ENCODE peak calls at places on chromosomes 7 and 10, in nine cellular contexts. Y is neuronal stem cell; M is CD8-positive, alpha-beta memory T cell; O is ascending aorta; P is HCT116; C is HepG2; F is sigmoid colon; N is stomach; A is fibroblast of the aortic adventitia. H is an unnamed sample.

GRCh38 chr10:79023489-79024162 is 45.1 kb upstream of the ZMIZ1 start:
- DNase-seq in A (no peak), P (no peak), O (no peak), C (no peak), M (peak), F (peak), Y (no peak), N (no peak), H (no peak)

GRCh38 chr10:91974960-91975359 is 51.4 kb downstream of the BTAF1 start:
- DNase-seq in M (no peak), C (no peak), Y (no peak), A (peak), N (no peak), F (no peak), O (no peak), P (no peak), H (peak)

GRCh38 chr7:74138945-74139843 is 35.0 kb upstream of the EIF4H start:
- DNase-seq in A (no peak), F (no peak), M (no peak), Y (no peak), O (no peak), N (no peak), C (no peak), P (no peak), H (no peak)

GRCh38 chr7:30851651-30852359 is 59.8 kb upstream of the AQP1 start:
- DNase-seq in C (no peak), A (peak), Y (no peak), N (no peak), M (no peak), P (no peak), O (peak), F (peak), H (no peak)

GRCh38 chr10:104084482-104085142 is 1.1 kb downstream of the COL17A1 start:
- DNase-seq in P (no peak), Y (no peak), M (no peak), A (no peak), N (no peak), C (no peak), O (no peak), F (no peak), H (no peak)

GRCh38 chr10:97407211-97407951 is 6.2 kb upstream of the RRP12 start:
- DNase-seq in N (peak), P (peak), Y (peak), O (no peak), C (peak), F (peak), A (peak), M (peak), H (peak)

GRCh38 chr7:100503350-100503735 is 19.6 kb downstream of the NYAP1 start:
- DNase-seq in O (no peak), F (no peak), P (peak), A (peak), N (no peak), Y (no peak), M (no peak), C (peak), H (no peak)

GRCh38 chr10:87850742-87851205 is 12.6 kb downstream of the KLLN start:
- DNase-seq in A (peak), C (peak), Y (peak), P (no peak), O (no peak), N (peak), F (peak), M (peak), H (peak)

GRCh38 chr7:117019786-117020604 is 66.7 kb downstream of the ST7 start:
- DNase-seq in C (no peak), N (peak), M (no peak), Y (peak), A (peak), P (peak), F (peak), O (peak), H (peak)

GRCh38 chr10:17735166-17735941 is 16.6 kb upstream of the TMEM236 start:
- DNase-seq in A (peak), O (peak), C (no peak), N (peak), F (no peak), Y (no peak), P (no peak), M (no peak), H (no peak)

GRCh38 chr10:30850776-30851175 is 180.9 kb downstream of the ZNF438 start:
- DNase-seq in F (no peak), C (no peak), A (no peak), Y (no peak), M (no peak), O (no peak), P (no peak), N (no peak), H (no peak)

GRCh38 chr7:104453190-104453589 is 124.8 kb downstream of the LHFPL3 start:
- DNase-seq in M (no peak), F (no peak), P (no peak), C (no peak), N (no peak), O (no peak), A (no peak), Y (no peak), H (no peak)

GRCh38 chr7:30800785-30801252 is 29.6 kb downstream of the MINDY4 start:
- DNase-seq in O (no peak), C (peak), M (no peak), N (peak), Y (peak), A (peak), P (peak), F (peak), H (peak)

GRCh38 chr10:25697412-25697811 is 236.6 kb upstream of the MYO3A start:
- DNase-seq in C (no peak), Y (no peak), M (no peak), F (no peak), N (no peak), P (no peak), A (no peak), O (no peak), H (no peak)

GRCh38 chr10:17576768-17577167 is 40.4 kb downstream of the HACD1 start:
- DNase-seq in N (no peak), Y (no peak), O (no peak), A (no peak), F (no peak), C (no peak), M (no peak), P (no peak), H (no peak)

GRCh38 chr10:119210633-119211032 is 3.3 kb downstream of the GRK5 start:
- DNase-seq in O (no peak), P (no peak), Y (no peak), M (no peak), C (no peak), F (no peak), A (peak), N (no peak), H (no peak)
- H3K4me3 ChIP-seq in O (peak), P (no peak), Y (no peak), M (no peak), C (no peak), F (no peak), A (peak), N (no peak), H (no peak)

GRCh38 chr10:63258920-63259678 is 126.0 kb downstream of the NRBF2 start:
- DNase-seq in N (no peak), Y (no peak), P (no peak), F (no peak), A (no peak), O (no peak), M (no peak), C (no peak), H (no peak)

GRCh38 chr10:63262674-63263073 is 129.5 kb downstream of the NRBF2 start:
- DNase-seq in P (no peak), F (no peak), A (no peak), M (no peak), N (no peak), O (no peak), C (no peak), Y (no peak), H (no peak)

GRCh38 chr10:63260103-63260859 is 127.2 kb downstream of the NRBF2 start:
- DNase-seq in O (no peak), A (no peak), M (no peak), C (no peak), P (no peak), N (no peak), F (no peak), Y (no peak), H (no peak)

GRCh38 chr10:63260860-63261251 is 127.7 kb downstream of the NRBF2 start:
- DNase-seq in Y (no peak), C (no peak), P (no peak), O (no peak), N (no peak), M (no peak), F (no peak), A (no peak), H (no peak)

GRCh38 chr10:63261496-63261895 is 128.4 kb downstream of the NRBF2 start:
- DNase-seq in P (no peak), F (no peak), A (no peak), N (no peak), M (no peak), O (no peak), C (no peak), Y (no peak), H (no peak)
- H3K4me3 ChIP-seq in P (no peak), F (no peak), A (no peak), N (no peak), M (no peak), O (no peak), C (no peak), Y (no peak), H (no peak)

GRCh38 chr10:77922551-77923179 is 3.9 kb downstream of the DLG5 start:
- DNase-seq in N (no peak), A (no peak), C (no peak), P (no peak), O (no peak), F (no peak), M (no peak), Y (no peak), H (no peak)

GRCh38 chr10:77925795-77926565 is 575 bp downstream of the DLG5 start:
- DNase-seq in O (no peak), F (peak), N (peak), Y (peak), P (no peak), M (no peak), C (no peak), A (no peak), H (peak)

GRCh38 chr10:77925410-77925794 is 1.2 kb downstream of the DLG5 start:
- DNase-seq in C (no peak), N (no peak), P (no peak), O (no peak), A (peak), F (peak), M (no peak), Y (no peak), H (peak)

GRCh38 chr10:77927343-77928256 is 1.0 kb upstream of the DLG5 start:
- DNase-seq in A (no peak), O (no peak), Y (peak), F (no peak), C (no peak), M (no peak), N (no peak), P (no peak), H (no peak)

DNA sequence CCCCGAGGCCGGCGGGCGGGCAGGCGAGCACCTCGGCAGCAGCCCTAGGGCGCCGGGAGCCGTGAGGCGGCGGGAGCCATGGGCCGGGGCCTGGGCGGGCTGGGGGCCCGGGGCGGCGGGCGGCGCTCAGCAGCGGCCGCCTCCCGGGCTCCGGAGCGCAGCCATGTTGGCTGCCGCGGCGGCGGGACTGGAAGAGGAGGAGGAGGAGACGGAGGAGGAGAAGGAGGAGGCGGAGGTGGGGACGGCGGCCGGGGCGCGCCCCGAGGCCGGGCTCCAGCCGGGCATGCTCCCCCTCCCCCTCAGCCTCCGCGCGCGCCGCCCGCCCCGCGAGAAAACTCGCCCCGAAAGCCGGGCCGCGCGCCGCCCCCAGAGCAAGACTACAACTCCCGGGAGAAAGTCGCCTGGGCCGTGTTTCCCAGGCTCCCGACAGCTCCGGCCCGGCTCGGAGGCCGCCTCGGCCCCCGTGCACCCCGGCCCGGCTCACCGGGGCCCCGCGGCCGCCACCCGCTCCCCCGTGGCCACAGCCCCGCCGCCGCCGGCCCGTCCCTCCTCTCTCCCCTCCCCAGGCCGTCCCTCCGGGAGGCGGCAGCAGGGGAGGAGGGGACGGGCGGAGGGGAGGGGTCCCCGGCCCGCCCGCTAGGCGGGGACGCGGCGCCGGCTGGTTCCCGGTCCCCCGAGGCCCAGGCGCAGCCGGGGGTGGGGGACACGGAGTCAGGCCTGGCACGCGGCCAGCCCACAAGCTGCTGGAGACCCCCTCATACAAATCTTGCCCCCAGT is at the start of gene DLG5:
- DNase-seq in Y (peak), F (peak), C (no peak), O (no peak), M (no peak), A (peak), P (no peak), N (peak), H (peak)
- H3K4me3 ChIP-seq in Y (peak), F (peak), C (peak), O (peak), M (peak), A (peak), P (peak), N (peak), H (peak)

GRCh38 chr10:52312999-52313349 is 1.1 kb upstream of the DKK1 start:
- DNase-seq in P (no peak), A (peak), O (no peak), Y (no peak), F (no peak), C (no peak), M (no peak), N (no peak), H (peak)
- H3K4me3 ChIP-seq in P (peak), A (peak), O (peak), Y (peak), F (no peak), C (peak), M (no peak), N (no peak), H (peak)

GRCh38 chr7:128837521-128837921 is 7.3 kb downstream of the FLNC start:
- DNase-seq in F (no peak), O (no peak), M (no peak), N (no peak), A (no peak), C (no peak), P (no peak), Y (no peak), H (no peak)

GRCh38 chr7:128833939-128834310 is 3.7 kb downstream of the FLNC start:
- DNase-seq in F (no peak), A (peak), N (no peak), C (no peak), P (no peak), Y (no peak), O (no peak), M (no peak), H (no peak)

GRCh38 chr7:128836729-128837348 is 6.6 kb downstream of the FLNC start:
- DNase-seq in O (no peak), C (no peak), M (no peak), N (no peak), P (no peak), A (no peak), Y (no peak), F (no peak), H (no peak)

GRCh38 chr7:128835231-128835751 is 5.1 kb downstream of the FLNC start:
- DNase-seq in O (no peak), M (no peak), P (no peak), F (peak), A (no peak), N (no peak), Y (no peak), C (no peak), H (no peak)

GRCh38 chr7:128835790-128836641 is 5.8 kb downstream of the FLNC start:
- DNase-seq in C (no peak), A (peak), O (no peak), F (peak), Y (no peak), P (no peak), N (no peak), M (no peak), H (peak)
- H3K4me3 ChIP-seq in C (no peak), A (no peak), O (no peak), F (no peak), Y (no peak), P (no peak), N (no peak), M (no peak), H (no peak)

GRCh38 chr10:50582766-50583762 is 40.7 kb downstream of the SGMS1 start:
- DNase-seq in N (no peak), O (no peak), M (no peak), F (no peak), C (no peak), Y (no peak), A (no peak), P (no peak), H (no peak)
- H3K4me3 ChIP-seq in N (no peak), O (no peak), M (no peak), F (no peak), C (no peak), Y (no peak), A (no peak), P (no peak), H (no peak)

H was measured in astrocyte of the spinal cord.